ENCODE peak calls at places on chromosome 2, in four cellular contexts. R is Caco-2, H is astrocyte of the spinal cord, I is glutamatergic neuron. Z is an unnamed sample.

GRCh38 chr2:40147360-40147759 is 304.5 kb downstream of the SLC8A1 start:
- DNase-seq in R (no peak), H (no peak), I (no peak), Z (no peak)

GRCh38 chr2:225779829-225780228 is 380.3 kb downstream of the NYAP2 start:
- DNase-seq in R (no peak), H (peak; percentile 17), I (no peak), Z (peak; percentile 79)

GRCh38 chr2:58240595-58240937 is 559 bp downstream of the FANCL start:
- DNase-seq in R (no peak), H (peak; percentile 30), I (no peak), Z (peak; percentile 23)

GRCh38 chr2:30331038-30331437 is 99.7 kb downstream of the LBH start:
- DNase-seq in R (no peak), H (no peak), I (no peak), Z (no peak)

GRCh38 chr2:181828122-181828705 is 63.3 kb upstream of the ITPRID2 start:
- DNase-seq in R (no peak), H (no peak), I (no peak), Z (no peak)

GRCh38 chr2:119028327-119029174 is 86.6 kb downstream of the MARCO start:
- DNase-seq in R (peak; percentile 65), H (peak; percentile 24), I (peak; percentile 47), Z (peak; percentile 50)

GRCh38 chr2:57549642-57550102 is 496.9 kb upstream of the VRK2 start:
- DNase-seq in R (peak; percentile 6), H (no peak), I (no peak), Z (no peak)

GRCh38 chr2:121326628-121327027 is 41.6 kb upstream of the TFCP2L1 start:
- DNase-seq in R (no peak), H (no peak), I (no peak), Z (no peak)

GRCh38 chr2:127014630-127015029 is 92.3 kb downstream of the BIN1 start:
- DNase-seq in R (no peak), H (peak; percentile 84), I (no peak), Z (peak; percentile 91)

GRCh38 chr2:3430740-3431490 is 51.4 kb downstream of the TRAPPC12 start:
- DNase-seq in R (no peak), H (no peak), I (peak; percentile 58), Z (peak; percentile 11)

GRCh38 chr2:55231546-55232083 is 478 bp downstream of the CLHC1 start:
- DNase-seq in R (no peak), H (peak; percentile 20), I (peak; percentile 22), Z (peak; percentile 21)

GRCh38 chr2:218398437-218399390 is 954 bp upstream of the CTDSP1 start:
- DNase-seq in R (peak; percentile 84), H (peak; percentile 69), I (no peak), Z (peak; percentile 59)

GRCh38 chr2:203670939-203671338 is 35.5 kb upstream of the CD28 start:
- DNase-seq in R (no peak), H (no peak), I (no peak), Z (no peak)

GRCh38 chr2:73004889-73005596 is 66.5 kb downstream of the SFXN5 start:
- DNase-seq in R (no peak), H (no peak), I (no peak), Z (no peak)

GRCh38 chr2:217399288-217399687 is 539.4 kb upstream of the TNP1 start:
- DNase-seq in R (no peak), H (peak; percentile 57), I (no peak), Z (peak; percentile 20)

GRCh38 chr2:238288650-238289573 is 502 bp upstream of the PER2 start:
- DNase-seq in R (peak; percentile 94), H (peak; percentile 100), I (peak; percentile 96), Z (peak; percentile 97)
- TF ChIP-seq CTCF in R (peak; percentile 48), H (peak; percentile 38), I (peak; percentile 42), Z (peak; percentile 39)

GRCh38 chr2:240077442-240077841 is 24.1 kb upstream of the OR6B3 start:
- DNase-seq in R (no peak), H (no peak), I (no peak), Z (no peak)
- TF ChIP-seq CTCF in R (no peak), H (no peak), I (no peak), Z (no peak)

DNA sequence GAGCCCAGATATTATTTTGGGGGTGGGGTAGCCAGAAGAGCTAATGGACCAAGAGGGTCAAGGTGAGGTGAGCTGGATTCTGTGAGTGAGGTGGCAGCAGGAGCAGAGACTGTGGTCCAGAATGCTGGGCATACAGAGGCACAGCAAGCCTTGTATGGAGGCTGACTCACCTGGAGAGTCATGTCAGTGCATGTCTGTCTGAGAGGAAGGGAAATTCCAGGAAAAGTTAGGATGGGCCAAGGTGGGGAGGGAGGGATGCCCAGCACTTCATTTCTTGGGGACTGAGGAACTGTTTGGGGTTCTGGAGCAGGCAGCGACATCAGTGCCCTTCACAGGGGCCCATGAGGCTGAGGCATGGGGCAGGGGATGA is 21.1 kb downstream of the PER2 start:
- DNase-seq in R (no peak), H (no peak), I (no peak), Z (no peak)
- TF ChIP-seq CTCF in R (no peak), H (no peak), I (no peak), Z (no peak)

GRCh38 chr2:173962583-173963110 is 2.5 kb downstream of the SP3 start:
- DNase-seq in R (no peak), H (no peak), I (no peak), Z (no peak)

GRCh38 chr2:173964565-173965371 is 405 bp downstream of the SP3 start:
- DNase-seq in R (peak; percentile 88), H (peak; percentile 87), I (peak; percentile 91), Z (peak; percentile 83)

GRCh38 chr2:173962036-173962435 is 3.1 kb downstream of the SP3 start:
- DNase-seq in R (no peak), H (no peak), I (no peak), Z (no peak)

GRCh38 chr2:173963817-173964564 is 1.2 kb downstream of the SP3 start:
- DNase-seq in R (peak; percentile 95), H (peak; percentile 88), I (peak; percentile 92), Z (peak; percentile 79)

GRCh38 chr2:173963323-173963816 is 1.8 kb downstream of the SP3 start:
- DNase-seq in R (no peak), H (peak; percentile 79), I (no peak), Z (peak; percentile 83)
- TF ChIP-seq CTCF in R (peak; percentile 28), H (peak; percentile 24), I (peak; percentile 51), Z (peak; percentile 58)

DNA sequence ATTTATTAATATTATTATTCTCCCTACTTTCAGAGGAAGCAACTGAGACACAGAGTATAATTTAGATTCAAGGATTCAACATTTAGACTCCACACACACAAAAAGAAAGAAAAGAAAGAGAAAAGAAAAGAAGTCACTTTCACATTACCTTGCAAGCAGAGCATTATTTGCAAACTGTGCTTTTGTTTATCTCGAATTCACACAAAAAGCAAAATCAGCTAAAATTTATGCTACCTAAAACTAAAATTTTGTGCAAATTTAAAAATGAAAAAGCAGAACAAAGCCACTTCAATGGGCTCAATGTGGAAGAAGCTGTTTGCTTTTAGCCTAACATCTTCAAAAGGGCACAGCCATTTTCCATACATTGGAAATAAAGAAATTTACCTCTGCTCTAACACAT is 1282.7 kb upstream of the GYPC start:
- DNase-seq in R (no peak), H (no peak), I (no peak), Z (no peak)
- TF ChIP-seq CTCF in R (no peak), H (no peak), I (no peak), Z (no peak)